ENCODE peak calls at places on chromosomes 16 and 17, in six cellular contexts. X, F, S, P, Q and K are unnamed samples.

GRCh38 chr16:66933776-66934137 is 445 bp downstream of the CIAO2B start:
- DNase-seq in X (no peak), F (no peak), S (no peak), P (no peak), Q (peak), K (no peak)

GRCh38 chr16:17606460-17606859 is 135.7 kb upstream of the XYLT1 start:
- DNase-seq in X (peak), F (peak), S (no peak), P (no peak), Q (no peak), K (no peak)

GRCh38 chr16:77723108-77723514 is 797 bp downstream of the NUDT7 start:
- DNase-seq in X (peak), F (no peak), S (no peak), P (no peak), Q (no peak), K (no peak)

GRCh38 chr16:88616320-88616719 is 22.1 kb upstream of the IL17C start:
- DNase-seq in X (no peak), F (peak), S (no peak), P (no peak), Q (no peak), K (peak)

GRCh38 chr16:88489163-88489721 is 36.2 kb downstream of the ZFPM1 start:
- DNase-seq in X (no peak), F (no peak), S (no peak), P (no peak), Q (no peak), K (no peak)

GRCh38 chr16:26365555-26365954 is 673.8 kb downstream of the HS3ST4 start:
- DNase-seq in X (no peak), F (no peak), S (no peak), P (no peak), Q (no peak), K (no peak)

GRCh38 chr16:69410285-69410990 is 14.0 kb upstream of the CYB5B start:
- DNase-seq in X (peak), F (no peak), S (no peak), P (no peak), Q (no peak), K (no peak)

GRCh38 chr16:74465851-74466685 is 44.8 kb upstream of the CLEC18B start:
- DNase-seq in X (no peak), F (no peak), S (no peak), P (no peak), Q (no peak), K (no peak)

GRCh38 chr17:46942441-46943217 is 19.7 kb downstream of the GOSR2 start:
- DNase-seq in X (peak), F (peak), S (peak), P (no peak), Q (peak), K (no peak)

GRCh38 chr16:87017388-87018012 is 299.7 kb downstream of the C16orf95 start:
- DNase-seq in X (peak), F (no peak), S (no peak), P (no peak), Q (peak), K (peak)

GRCh38 chr17:55540414-55541091 is 29.3 kb upstream of the SMIM36 start:
- DNase-seq in X (peak), F (no peak), S (no peak), P (no peak), Q (peak), K (peak)

GRCh38 chr16:54054237-54054780 is 232.3 kb downstream of the IRX3 start:
- DNase-seq in X (no peak), F (no peak), S (no peak), P (no peak), Q (no peak), K (no peak)

GRCh38 chr17:60230358-60230757 is 80.6 kb downstream of the CA4 start:
- DNase-seq in X (no peak), F (no peak), S (no peak), P (no peak), Q (no peak), K (no peak)

GRCh38 chr17:74950207-74950606 is 14.5 kb downstream of the OTOP3 start:
- DNase-seq in X (no peak), F (no peak), S (no peak), P (no peak), Q (peak), K (no peak)

GRCh38 chr16:22264786-22265185 is 32.4 kb upstream of the POLR3E start:
- DNase-seq in X (no peak), F (no peak), S (no peak), P (no peak), Q (no peak), K (no peak)

GRCh38 chr16:22266546-22266945 is 30.7 kb upstream of the POLR3E start:
- DNase-seq in X (no peak), F (no peak), S (no peak), P (no peak), Q (no peak), K (no peak)

GRCh38 chr16:22265351-22265750 is 31.9 kb upstream of the POLR3E start:
- DNase-seq in X (no peak), F (no peak), S (no peak), P (no peak), Q (no peak), K (no peak)

GRCh38 chr16:22260490-22260889 is 36.7 kb upstream of the POLR3E start:
- DNase-seq in X (no peak), F (no peak), S (no peak), P (no peak), Q (no peak), K (no peak)

DNA sequence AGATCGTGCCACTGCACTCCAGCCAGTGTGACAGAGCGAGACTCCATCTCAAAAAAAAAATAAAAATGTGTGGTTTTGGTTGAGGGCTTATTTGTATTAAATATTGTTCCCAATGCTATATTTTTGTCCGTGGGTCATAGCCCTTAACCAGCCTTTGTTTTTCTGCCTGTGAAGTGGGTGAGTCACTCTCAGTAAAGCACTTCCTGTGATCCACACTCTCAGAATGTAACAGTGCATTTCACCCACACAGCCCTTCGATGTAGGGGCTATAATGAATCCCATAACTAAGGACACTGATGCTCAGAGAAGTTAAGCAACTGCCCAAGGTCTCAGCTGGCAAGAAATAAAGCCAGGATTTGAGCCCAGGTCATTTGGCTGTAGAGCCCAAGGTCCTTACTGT is 34.7 kb upstream of the POLR3E start:
- DNase-seq in X (peak), F (no peak), S (no peak), P (no peak), Q (no peak), K (no peak)
- H3K27ac ChIP-seq in X (no peak), F (no peak), S (no peak), P (no peak), Q (no peak), K (no peak)

GRCh38 chr17:77419547-77420475 is 279.0 kb downstream of the SEC14L1 start:
- DNase-seq in X (peak), F (no peak), S (no peak), P (no peak), Q (no peak), K (no peak)
- H3K27ac ChIP-seq in X (peak), F (peak), S (peak), P (peak), Q (peak), K (peak)

GRCh38 chr17:81574643-81574956 is 22.4 kb upstream of the FAAP100 start:
- DNase-seq in X (no peak), F (no peak), S (no peak), P (no peak), Q (no peak), K (no peak)

GRCh38 chr17:81576621-81577277 is 24.6 kb upstream of the FAAP100 start:
- DNase-seq in X (peak), F (no peak), S (no peak), P (no peak), Q (peak), K (peak)

GRCh38 chr17:81577278-81578000 is 25.3 kb upstream of the FAAP100 start:
- DNase-seq in X (no peak), F (no peak), S (no peak), P (no peak), Q (no peak), K (no peak)

GRCh38 chr17:81573794-81574642 is 21.9 kb upstream of the FAAP100 start:
- DNase-seq in X (no peak), F (no peak), S (no peak), P (no peak), Q (no peak), K (no peak)

GRCh38 chr17:81575836-81576235 is 23.7 kb upstream of the FAAP100 start:
- DNase-seq in X (no peak), F (no peak), S (no peak), P (no peak), Q (no peak), K (no peak)
- H3K27ac ChIP-seq in X (no peak), F (no peak), S (no peak), P (no peak), Q (peak), K (no peak)

DNA sequence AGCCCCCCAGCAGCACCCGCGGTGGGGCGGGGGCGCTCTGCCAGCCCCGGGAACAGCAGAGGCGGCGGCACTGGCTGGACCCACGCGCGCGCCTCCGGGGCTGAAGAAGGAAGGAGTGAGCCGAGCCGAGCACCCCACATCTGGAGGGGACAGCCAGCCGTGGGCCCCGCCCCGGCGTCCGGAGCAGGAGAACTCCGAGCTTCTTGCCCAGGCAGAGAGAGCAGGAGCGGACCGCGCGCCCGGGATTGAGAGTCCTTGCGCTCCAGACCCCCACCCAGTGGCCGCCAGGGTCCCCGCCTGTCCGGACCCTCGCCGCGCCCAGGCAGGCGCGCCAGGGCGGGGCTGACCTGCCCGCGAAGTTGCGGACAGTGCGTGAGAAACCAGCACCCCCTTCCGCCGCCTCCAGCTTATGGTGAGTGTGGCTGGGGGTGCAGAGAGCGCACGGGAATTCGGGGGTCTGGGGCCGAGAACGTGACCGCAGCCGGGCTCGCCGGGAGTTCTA is 921.9 kb upstream of the EEF2KMT start:
- DNase-seq in X (peak), F (no peak), S (peak), P (no peak), Q (no peak), K (no peak)
- H3K27ac ChIP-seq in X (no peak), F (no peak), S (no peak), P (no peak), Q (no peak), K (no peak)

GRCh38 chr16:70432800-70433455 is 6.0 kb downstream of the ST3GAL2 start:
- DNase-seq in X (peak), F (no peak), S (no peak), P (no peak), Q (no peak), K (no peak)

GRCh38 chr16:70434489-70435260 is 4.2 kb downstream of the ST3GAL2 start:
- DNase-seq in X (no peak), F (no peak), S (no peak), P (no peak), Q (no peak), K (no peak)

GRCh38 chr16:70432304-70432799 is 6.5 kb downstream of the ST3GAL2 start:
- DNase-seq in X (no peak), F (no peak), S (no peak), P (no peak), Q (no peak), K (no peak)

GRCh38 chr16:70430667-70431536 is 8.0 kb downstream of the ST3GAL2 start:
- DNase-seq in X (no peak), F (no peak), S (no peak), P (no peak), Q (no peak), K (no peak)

GRCh38 chr16:70433456-70434103 is 5.3 kb downstream of the ST3GAL2 start:
- DNase-seq in X (peak), F (no peak), S (peak), P (no peak), Q (no peak), K (no peak)
- H3K27ac ChIP-seq in X (peak), F (no peak), S (peak), P (peak), Q (peak), K (no peak)

GRCh38 chr16:761580-761979 is 1.0 kb downstream of the MSLN start:
- DNase-seq in X (no peak), F (no peak), S (no peak), P (no peak), Q (no peak), K (no peak)
- H3K27ac ChIP-seq in X (no peak), F (no peak), S (no peak), P (no peak), Q (peak), K (no peak)

GRCh38 chr16:24976971-24977672 is 38.0 kb downstream of the ARHGAP17 start:
- DNase-seq in X (no peak), F (no peak), S (no peak), P (no peak), Q (no peak), K (no peak)
- H3K27ac ChIP-seq in X (peak), F (no peak), S (peak), P (peak), Q (peak), K (no peak)